ENCODE peak calls at places on chromosomes 2 and 18, in five cellular contexts. K, D, U, S and H are unnamed samples.

GRCh38 chr18:46260016-46260878 is 156.1 kb downstream of the HAUS1 start:
- DNase-seq in S (no peak), D (no peak), U (no peak), K (peak; percentile 95), H (no peak)

GRCh38 chr2:188629890-188630483 is 338.3 kb downstream of the GULP1 start:
- DNase-seq in S (no peak), D (no peak), K (peak; percentile 77), U (no peak), H (no peak)

GRCh38 chr2:121214296-121214695 is 70.7 kb downstream of the TFCP2L1 start:
- DNase-seq in D (no peak), S (no peak), K (no peak), U (no peak), H (no peak)

GRCh38 chr2:190627881-190628412 is 20.9 kb upstream of the NAB1 start:
- DNase-seq in D (no peak), K (peak; percentile 12), S (no peak), U (no peak), H (no peak)

GRCh38 chr2:120424274-120424796 is 78.4 kb downstream of the INHBB start:
- DNase-seq in U (no peak), S (no peak), D (no peak), K (no peak), H (peak; percentile 29)

GRCh38 chr2:71807969-71808451 is 339.7 kb downstream of the CYP26B1 start:
- DNase-seq in D (no peak), U (no peak), K (no peak), S (peak; percentile 10), H (peak; percentile 32)

GRCh38 chr18:78797499-78797898 is 182.1 kb upstream of the SALL3 start:
- DNase-seq in K (no peak), D (no peak), S (no peak), U (no peak), H (no peak)

GRCh38 chr2:222904557-222905258 is 43.9 kb downstream of the ACSL3 start:
- DNase-seq in D (no peak), S (no peak), U (no peak), K (peak; percentile 95), H (no peak)

GRCh38 chr2:108934151-108934550 is 54.9 kb downstream of the EDAR start:
- DNase-seq in D (no peak), S (no peak), K (no peak), U (no peak), H (no peak)

GRCh38 chr2:186617186-186617585 is 27.3 kb downstream of the ITGAV start:
- DNase-seq in S (no peak), K (no peak), U (no peak), D (no peak), H (no peak)

GRCh38 chr18:2878656-2879330 is 32.0 kb downstream of the EMILIN2 start:
- DNase-seq in D (no peak), S (no peak), U (no peak), K (no peak), H (no peak)
- H3K4me1 ChIP-seq in D (no peaks in the 10 kb centered on the region), S (no peaks in the 10 kb centered on the region), U (no peaks in the 10 kb centered on the region), K (peaks cover 13% of the 10 kb centered on the region), H (no peaks in the 10 kb centered on the region)

DNA sequence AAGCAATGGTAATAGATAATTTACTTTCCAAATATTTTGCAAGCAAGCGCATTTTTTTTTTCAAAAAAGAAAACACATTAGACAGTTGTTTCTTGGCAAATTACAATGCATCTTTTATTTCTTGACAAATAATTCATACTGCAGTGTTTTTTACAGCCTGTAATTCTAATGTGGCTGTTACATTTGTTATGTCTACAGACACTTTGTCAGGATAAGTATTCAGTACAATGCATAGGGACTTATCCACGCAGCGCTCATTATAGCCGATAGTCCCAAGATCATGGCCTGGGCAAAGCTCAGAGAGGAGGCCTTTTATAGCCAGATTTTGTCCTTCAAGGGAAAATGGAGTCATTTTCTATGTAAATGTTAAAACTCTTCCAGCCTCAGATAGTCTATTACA is 123.0 kb upstream of the FANCL start:
- DNase-seq in U (no peak), D (no peak), K (no peak), S (no peak), H (no peak)
- H3K4me1 ChIP-seq in U (no peaks in the 10 kb centered on the region), D (no peaks in the 10 kb centered on the region), K (no peaks in the 10 kb centered on the region), S (no peaks in the 10 kb centered on the region), H (no peaks in the 10 kb centered on the region)

DNA sequence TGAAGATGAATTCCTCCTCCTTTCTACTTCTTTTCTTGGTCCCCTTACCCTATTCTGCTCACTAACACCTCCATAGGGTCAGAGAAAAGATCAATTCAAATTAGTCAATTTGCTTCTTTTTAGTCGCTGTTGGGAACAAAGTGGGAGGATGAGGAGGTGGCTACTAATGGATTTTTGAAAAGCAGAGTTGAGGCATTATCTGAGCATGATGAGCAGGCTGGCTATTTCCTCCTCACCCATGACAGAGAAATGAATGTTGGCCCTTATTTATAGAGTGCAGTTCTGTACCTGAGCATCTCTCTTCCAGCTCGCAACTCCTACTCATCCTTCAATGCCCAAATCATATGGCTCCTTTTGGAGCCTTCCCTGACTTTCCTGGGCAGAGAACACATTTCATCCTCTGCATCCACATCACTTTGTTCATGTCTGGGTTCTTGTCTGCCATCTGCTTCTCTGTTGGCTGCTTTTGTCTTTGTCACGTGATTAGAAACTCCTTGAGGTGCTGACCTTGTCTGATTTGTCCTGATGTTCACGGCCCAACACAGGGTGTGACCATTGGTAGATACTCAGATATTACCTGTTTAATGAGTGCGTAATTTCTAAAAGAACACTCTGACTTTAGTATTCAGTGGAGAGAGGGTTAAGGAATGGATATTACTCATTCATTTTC is 45.9 kb downstream of the CYRIA start:
- DNase-seq in D (no peak), U (no peak), S (no peak), K (no peak), H (no peak)
- H3K4me1 ChIP-seq in D (peaks cover 11% of the 10 kb centered on the region), U (no peaks in the 10 kb centered on the region), S (no peaks in the 10 kb centered on the region), K (peaks cover 16% of the 10 kb centered on the region), H (peaks cover 5% of the 10 kb centered on the region)

DNA sequence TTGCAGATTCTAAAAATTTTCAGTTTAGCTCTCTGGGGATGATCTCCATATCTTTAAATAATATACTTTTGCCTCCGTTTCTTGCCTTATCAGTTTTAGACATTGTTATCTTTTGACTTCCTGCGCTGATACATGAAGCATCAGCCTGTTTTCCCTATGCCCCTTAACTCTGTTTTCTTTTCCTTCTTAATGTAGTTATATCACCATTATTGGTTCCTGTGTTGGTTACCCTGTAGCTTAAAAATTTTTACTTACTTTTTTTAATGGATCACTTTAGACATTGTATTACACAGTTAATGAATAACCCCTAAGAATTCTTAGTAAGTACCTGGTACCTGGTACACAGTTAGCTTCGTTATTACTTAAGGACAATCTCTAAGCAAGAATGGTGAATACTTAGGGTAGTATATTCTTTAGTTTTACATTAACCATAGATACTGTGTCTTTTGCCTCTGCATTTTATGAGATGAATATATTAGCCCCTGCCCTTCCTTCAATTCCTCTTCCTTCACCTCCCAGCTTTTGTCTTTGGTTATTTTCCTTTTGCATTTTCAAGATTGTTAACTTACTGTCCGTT is 40.9 kb downstream of the BABAM2 start:
- DNase-seq in K (no peak), U (no peak), D (no peak), S (no peak), H (no peak)
- H3K4me1 ChIP-seq in K (peaks cover 9% of the 10 kb centered on the region), U (peaks cover 52% of the 10 kb centered on the region), D (no peaks in the 10 kb centered on the region), S (no peaks in the 10 kb centered on the region), H (no peaks in the 10 kb centered on the region)

DNA sequence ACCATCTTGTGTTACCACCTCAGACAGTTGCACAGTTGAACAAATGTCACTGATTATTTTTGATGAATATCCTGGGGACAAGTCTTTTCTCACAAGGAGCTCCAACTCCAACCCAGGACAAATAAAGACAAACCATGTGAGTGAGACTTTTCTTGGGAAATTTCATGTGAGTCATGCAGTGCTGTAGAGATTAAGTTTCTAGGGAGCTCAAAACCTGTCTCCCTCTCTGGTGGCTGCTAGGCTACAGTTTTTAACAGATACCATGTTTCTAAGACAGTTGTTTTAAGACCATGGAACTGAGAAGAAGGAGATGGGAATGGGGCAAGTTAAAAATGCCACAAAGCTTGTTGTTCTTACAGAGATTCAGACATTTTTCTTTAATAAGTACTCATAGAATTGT is 255.5 kb downstream of the RIT2 start:
- DNase-seq in D (no peak), U (no peak), S (no peak), K (peak; percentile 30), H (no peak)
- H3K4me1 ChIP-seq in D (no peaks in the 10 kb centered on the region), U (no peaks in the 10 kb centered on the region), S (no peaks in the 10 kb centered on the region), K (no peaks in the 10 kb centered on the region), H (no peaks in the 10 kb centered on the region)

GRCh38 chr18:48493856-48494255 is 45.0 kb upstream of the CTIF start:
- DNase-seq in U (no peak), D (no peak), K (peak; percentile 55), S (no peak), H (no peak)

GRCh38 chr18:48486762-48487161 is 52.1 kb upstream of the CTIF start:
- DNase-seq in U (peak; percentile 27), K (peak; percentile 78), S (no peak), D (no peak), H (no peak)

GRCh38 chr18:48492880-48493279 is 46.0 kb upstream of the CTIF start:
- DNase-seq in S (no peak), D (no peak), K (no peak), U (no peak), H (no peak)

GRCh38 chr18:48488388-48488850 is 50.4 kb upstream of the CTIF start:
- DNase-seq in S (no peak), K (peak; percentile 95), U (peak; percentile 81), D (peak; percentile 20), H (peak; percentile 79)

DNA sequence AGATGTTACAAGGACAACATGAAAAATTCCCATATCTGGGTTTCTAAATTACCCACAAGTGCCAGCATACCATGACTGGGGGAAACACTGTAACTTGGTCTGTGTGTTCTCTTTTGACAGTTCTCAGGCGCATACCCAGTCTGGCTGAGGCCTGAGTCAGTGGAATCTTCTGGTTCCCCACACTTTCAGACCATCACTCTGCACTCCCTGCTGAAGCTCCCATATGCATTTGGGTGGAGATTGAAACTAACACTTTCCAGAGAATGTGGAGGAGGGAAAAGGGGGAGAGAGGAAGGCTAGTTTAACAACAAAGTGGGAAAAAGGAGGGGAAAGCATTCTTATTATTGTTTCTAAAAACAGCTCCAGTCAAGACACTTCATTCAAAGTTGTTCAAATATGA is 48.2 kb upstream of the CTIF start:
- DNase-seq in K (peak; percentile 57), U (no peak), S (no peak), D (no peak), H (no peak)
- H3K4me1 ChIP-seq in K (peaks cover 25% of the 10 kb centered on the region), U (peaks cover 47% of the 10 kb centered on the region), S (no peaks in the 10 kb centered on the region), D (no peaks in the 10 kb centered on the region), H (peaks cover 9% of the 10 kb centered on the region)

DNA sequence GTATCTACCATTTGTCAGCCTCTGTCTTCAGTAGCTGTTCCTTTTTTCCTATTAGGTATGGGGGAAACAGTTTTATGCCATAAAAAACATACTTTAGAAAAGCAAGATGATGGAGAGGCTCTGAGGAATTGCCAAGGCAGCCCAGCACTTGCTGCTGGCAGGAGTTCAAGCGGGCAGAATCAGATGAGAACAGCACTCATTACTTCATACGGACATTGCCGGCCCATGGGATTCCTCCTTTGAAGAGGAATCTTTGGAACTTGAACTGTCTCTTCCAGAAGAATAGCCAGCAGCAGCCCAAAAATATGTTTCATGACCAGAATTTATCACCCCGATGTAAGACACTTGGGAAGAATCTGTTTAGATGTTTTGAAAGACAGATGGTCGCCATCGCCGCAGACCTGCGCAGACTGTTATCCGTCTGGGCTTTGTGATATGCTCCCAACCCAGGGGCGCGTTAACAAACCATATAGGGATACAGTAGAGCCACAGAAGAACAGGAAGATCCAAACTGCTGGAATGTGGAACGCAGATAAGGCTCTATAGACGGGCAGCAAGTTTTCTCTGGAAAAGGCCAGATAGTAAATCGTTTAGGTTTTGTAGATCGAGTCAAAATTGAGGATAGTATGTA is 3.6 kb upstream of the ADI1 start:
- DNase-seq in K (peak; percentile 57), D (no peak), S (no peak), U (no peak), H (peak; percentile 21)
- H3K4me1 ChIP-seq in K (peaks cover 21% of the 10 kb centered on the region), D (no peaks in the 10 kb centered on the region), S (peaks cover 5% of the 10 kb centered on the region), U (peaks cover 28% of the 10 kb centered on the region), H (no peaks in the 10 kb centered on the region)